ENCODE peak calls at places on chromosomes 16 and 17, in seven cellular contexts. Z is activated naive CD4-positive, alpha-beta T cell; F is glutamatergic neuron; V is upper lobe of right lung; U is NCI-H1694 treated with DMSO at 0.1 percent for 48 hours; D is cardiac fibroblast; O is cardiac septum. M is an unnamed sample.
A peak's percentile ranks its signal among the peaks of the same experiment; 100 is the strongest.

GRCh38 chr17:33120103-33120502 is 128.5 kb downstream of the SPACA3 start:
- DNase-seq in Z (no peak), F (no peak), V (no peak), U (no peak), D (no peak), O (no peak), M (no peak)

GRCh38 chr17:79600613-79601221 is 10.1 kb downstream of the RBFOX3 start:
- DNase-seq in Z (no peak), F (no peak), V (no peak), U (no peak), D (no peak), O (no peak), M (no peak)

GRCh38 chr17:50444841-50445715 is 19.1 kb downstream of the ACSF2 start:
- DNase-seq in Z (no peak), F (no peak), V (no peak), U (no peak), D (no peak), O (no peak), M (no peak)

GRCh38 chr16:28193530-28194423 is 18.0 kb downstream of the XPO6 start:
- DNase-seq in Z (no peak), F (no peak), V (no peak), U (no peak), D (peak; percentile 88), O (no peak), M (peak; percentile 80)

GRCh38 chr16:10200823-10201571 is 18.8 kb upstream of the GRIN2A start:
- DNase-seq in Z (no peak), F (no peak), V (no peak), U (peak; percentile 39), D (no peak), O (no peak), M (no peak)

GRCh38 chr17:40015005-40015997 is at the start of gene CSF3:
- DNase-seq in Z (no peak), F (no peak), V (peak; percentile 76), U (no peak), D (peak; percentile 32), O (no peak), M (no peak)

GRCh38 chr16:1727651-1728624 is 21.9 kb downstream of the MAPK8IP3 start:
- DNase-seq in Z (no peak), F (no peak), V (no peak), U (no peak), D (no peak), O (no peak), M (no peak)

GRCh38 chr16:58651965-58652348 is 22.3 kb upstream of the CNOT1 start:
- DNase-seq in Z (no peak), F (no peak), V (no peak), U (no peak), D (no peak), O (no peak), M (no peak)

GRCh38 chr16:477287-477686 is 50.2 kb upstream of the CAPN15 start:
- DNase-seq in Z (no peak), F (no peak), V (no peak), U (no peak), D (no peak), O (no peak), M (no peak)

M was measured in stimulated activated effector memory CD8-positive, alpha-beta T cell treated with anti-CD3 and anti-CD28 coated beads, Interleukin-12 subunit alpha, Interleukin-12 subunit beta, amount 100 ng/mL, for 72 hours.